ENCODE peak calls at places on chromosomes 3 and 15, in five cellular contexts. One of them, this sample, is unnamed.

GRCh38 chr3:173902866-173903265 is 505.3 kb downstream of the NLGN1 start:
- DNase-seq in left lung: no peak
- DNase-seq in H1: no peak
- DNase-seq in ascending aorta: no peak
- DNase-seq in esophagus muscularis mucosa: no peak
- DNase-seq in this sample: no peak

GRCh38 chr3:6321999-6322398 is 538.9 kb upstream of the GRM7 start:
- DNase-seq in H1: no peak
- DNase-seq in ascending aorta: no peak
- DNase-seq in esophagus muscularis mucosa: no peak
- DNase-seq in left lung: no peak
- DNase-seq in this sample: no peak

GRCh38 chr3:195908439-195909293 is at the start of gene TNK2:
- DNase-seq in H1: no peak
- DNase-seq in left lung: peak
- DNase-seq in esophagus muscularis mucosa: no peak
- DNase-seq in ascending aorta: no peak
- DNase-seq in this sample: peak

GRCh38 chr3:61947456-61947855 is 386.1 kb downstream of the PTPRG start:
- DNase-seq in H1: no peak
- DNase-seq in ascending aorta: no peak
- DNase-seq in left lung: no peak
- DNase-seq in esophagus muscularis mucosa: no peak
- DNase-seq in this sample: no peak

GRCh38 chr3:45552031-45552772 is 42.3 kb upstream of the LIMD1 start:
- DNase-seq in left lung: no peak
- DNase-seq in esophagus muscularis mucosa: no peak
- DNase-seq in ascending aorta: no peak
- DNase-seq in H1: no peak
- DNase-seq in this sample: no peak

GRCh38 chr3:184805351-184806038 is 6.5 kb upstream of the VPS8 start:
- DNase-seq in left lung: no peak
- DNase-seq in esophagus muscularis mucosa: no peak
- DNase-seq in H1: no peak
- DNase-seq in ascending aorta: no peak
- DNase-seq in this sample: no peak

GRCh38 chr3:170357920-170358854 is 672 bp downstream of the SKIL start:
- DNase-seq in esophagus muscularis mucosa: peak
- DNase-seq in ascending aorta: peak
- DNase-seq in H1: no peak
- DNase-seq in left lung: peak
- DNase-seq in this sample: peak

GRCh38 chr3:137772231-137772617 is 8.1 kb downstream of the SOX14 start:
- DNase-seq in ascending aorta: no peak
- DNase-seq in esophagus muscularis mucosa: no peak
- DNase-seq in left lung: no peak
- DNase-seq in H1: no peak
- DNase-seq in this sample: no peak

GRCh38 chr3:117660941-117661635 is 951.5 kb downstream of the TUSC7 start:
- DNase-seq in ascending aorta: no peak
- DNase-seq in esophagus muscularis mucosa: no peak
- DNase-seq in left lung: no peak
- DNase-seq in H1: no peak
- DNase-seq in this sample: no peak

GRCh38 chr15:40875996-40876740 is 2.1 kb upstream of the RHOV start:
- DNase-seq in esophagus muscularis mucosa: no peak
- DNase-seq in left lung: no peak
- DNase-seq in H1: no peak
- DNase-seq in ascending aorta: no peak
- DNase-seq in this sample: no peak

GRCh38 chr3:64109438-64109837 is 86.1 kb upstream of the PSMD6 start:
- DNase-seq in left lung: no peak
- DNase-seq in esophagus muscularis mucosa: no peak
- DNase-seq in ascending aorta: no peak
- DNase-seq in H1: no peak
- DNase-seq in this sample: no peak

GRCh38 chr3:38036906-38037305 is 2.1 kb upstream of the DLEC1 start:
- DNase-seq in ascending aorta: no peak
- DNase-seq in esophagus muscularis mucosa: no peak
- DNase-seq in left lung: no peak
- DNase-seq in H1: no peak
- DNase-seq in this sample: no peak

GRCh38 chr15:70560617-70561328 is 202.6 kb downstream of the UACA start:
- DNase-seq in left lung: no peak
- DNase-seq in ascending aorta: no peak
- DNase-seq in esophagus muscularis mucosa: no peak
- DNase-seq in H1: no peak
- DNase-seq in this sample: no peak

GRCh38 chr15:73225358-73226015 is 143.3 kb downstream of the HCN4 start:
- DNase-seq in ascending aorta: no peak
- DNase-seq in H1: no peak
- DNase-seq in esophagus muscularis mucosa: no peak
- DNase-seq in left lung: no peak
- DNase-seq in this sample: peak

GRCh38 chr3:77939726-77940125 is 899.8 kb downstream of the ROBO2 start:
- DNase-seq in esophagus muscularis mucosa: no peak
- DNase-seq in H1: no peak
- DNase-seq in ascending aorta: no peak
- DNase-seq in left lung: no peak
- DNase-seq in this sample: no peak

GRCh38 chr15:82742134-82742533 is 32.5 kb upstream of the AP3B2 start:
- DNase-seq in H1: no peak
- DNase-seq in left lung: no peak
- DNase-seq in ascending aorta: no peak
- DNase-seq in esophagus muscularis mucosa: no peak
- DNase-seq in this sample: no peak

GRCh38 chr3:63565220-63565619 is 87.3 kb upstream of the SNTN start:
- DNase-seq in ascending aorta: no peak
- DNase-seq in left lung: no peak
- DNase-seq in esophagus muscularis mucosa: no peak
- DNase-seq in H1: no peak
- DNase-seq in this sample: no peak

GRCh38 chr3:128784228-128784627 is 58.2 kb downstream of the RAB7A start:
- DNase-seq in ascending aorta: no peak
- DNase-seq in H1: peak
- DNase-seq in esophagus muscularis mucosa: no peak
- DNase-seq in left lung: peak
- DNase-seq in this sample: peak

GRCh38 chr3:190375671-190376070 is 12.3 kb upstream of the CLDN16 start:
- DNase-seq in esophagus muscularis mucosa: no peak
- DNase-seq in H1: no peak
- DNase-seq in left lung: no peak
- DNase-seq in ascending aorta: no peak
- DNase-seq in this sample: no peak

GRCh38 chr3:24686764-24687163 is 192.1 kb upstream of the THRB start:
- DNase-seq in esophagus muscularis mucosa: no peak
- DNase-seq in H1: no peak
- DNase-seq in ascending aorta: no peak
- DNase-seq in left lung: no peak
- DNase-seq in this sample: no peak

GRCh38 chr3:125349556-125350165 is 25.5 kb downstream of the ZNF148 start:
- DNase-seq in ascending aorta: no peak
- DNase-seq in H1: no peak
- DNase-seq in left lung: no peak
- DNase-seq in esophagus muscularis mucosa: no peak
- DNase-seq in this sample: no peak

GRCh38 chr3:89314454-89314853 is 207.0 kb downstream of the EPHA3 start:
- DNase-seq in ascending aorta: no peak
- DNase-seq in H1: no peak
- DNase-seq in esophagus muscularis mucosa: no peak
- DNase-seq in left lung: no peak
- DNase-seq in this sample: no peak

GRCh38 chr15:65032823-65033537 is 3.5 kb upstream of the MTFMT start:
- DNase-seq in ascending aorta: no peak
- DNase-seq in esophagus muscularis mucosa: no peak
- DNase-seq in left lung: peak
- DNase-seq in H1: peak
- DNase-seq in this sample: peak

GRCh38 chr15:37109952-37110630 is 9.7 kb upstream of the MEIS2 start:
- DNase-seq in esophagus muscularis mucosa: no peak
- DNase-seq in H1: no peak
- DNase-seq in left lung: peak
- DNase-seq in ascending aorta: no peak
- DNase-seq in this sample: no peak

GRCh38 chr3:57977755-57978715 is 30.2 kb upstream of the FLNB start:
- DNase-seq in left lung: no peak
- DNase-seq in esophagus muscularis mucosa: no peak
- DNase-seq in H1: no peak
- DNase-seq in ascending aorta: no peak
- DNase-seq in this sample: no peak

GRCh38 chr15:88652456-88653199 is 13.8 kb downstream of the ISG20 start:
- DNase-seq in ascending aorta: no peak
- DNase-seq in H1: no peak
- DNase-seq in left lung: no peak
- DNase-seq in esophagus muscularis mucosa: peak
- DNase-seq in this sample: no peak

GRCh38 chr3:139534992-139535879 is 4.3 kb downstream of the RBP1 start:
- DNase-seq in esophagus muscularis mucosa: no peak
- DNase-seq in left lung: no peak
- DNase-seq in ascending aorta: no peak
- DNase-seq in H1: no peak
- DNase-seq in this sample: no peak

GRCh38 chr3:147411235-147411607 is 2.1 kb downstream of the ZIC1 start:
- DNase-seq in left lung: no peak
- DNase-seq in ascending aorta: no peak
- DNase-seq in esophagus muscularis mucosa: peak
- DNase-seq in H1: no peak
- DNase-seq in this sample: no peak
- H3K27ac ChIP-seq in left lung: no peak
- H3K27ac ChIP-seq in ascending aorta: no peak
- H3K27ac ChIP-seq in esophagus muscularis mucosa: no peak
- H3K27ac ChIP-seq in H1: no peak
- H3K27ac ChIP-seq in this sample: no peak

DNA sequence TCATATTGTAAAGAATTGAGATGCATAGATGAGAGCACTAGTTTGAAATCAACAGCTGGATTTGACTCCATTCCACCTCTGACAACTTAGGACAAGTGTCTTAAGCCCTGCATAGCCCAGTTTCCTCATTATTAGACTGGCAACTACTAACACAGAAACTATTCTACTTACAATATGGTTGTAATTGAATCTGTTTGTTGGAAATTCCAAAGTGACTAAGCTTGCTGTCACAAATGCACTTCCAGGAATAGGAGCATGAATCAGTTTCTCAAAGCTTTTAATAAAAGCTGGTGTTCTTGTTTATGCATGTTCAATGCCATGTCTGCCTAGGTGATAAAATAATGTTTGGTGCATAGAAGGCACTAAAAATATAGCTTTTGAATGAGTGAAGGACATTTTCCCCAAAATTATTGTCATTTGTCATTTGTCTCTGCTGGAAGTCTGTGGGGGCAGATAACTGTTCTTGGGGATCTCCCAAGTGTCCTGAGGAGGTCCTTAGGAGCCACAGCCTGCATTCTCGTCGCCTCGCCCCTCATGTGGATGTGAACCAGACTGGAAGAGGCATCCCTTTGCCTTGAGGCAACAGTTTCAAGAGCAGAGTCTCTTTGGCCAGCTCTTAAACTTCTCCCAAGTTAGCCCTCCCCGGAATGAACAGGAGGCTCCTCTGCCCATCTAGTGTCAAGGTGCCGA is 40.4 kb upstream of the CD47 start:
- DNase-seq in H1: no peak
- DNase-seq in ascending aorta: no peak
- DNase-seq in esophagus muscularis mucosa: no peak
- DNase-seq in left lung: no peak
- DNase-seq in this sample: no peak
- H3K4me3 ChIP-seq in H1: no peak
- H3K4me3 ChIP-seq in ascending aorta: no peak
- H3K4me3 ChIP-seq in esophagus muscularis mucosa: no peak
- H3K4me3 ChIP-seq in left lung: no peak
- H3K4me3 ChIP-seq in this sample: no peak

DNA sequence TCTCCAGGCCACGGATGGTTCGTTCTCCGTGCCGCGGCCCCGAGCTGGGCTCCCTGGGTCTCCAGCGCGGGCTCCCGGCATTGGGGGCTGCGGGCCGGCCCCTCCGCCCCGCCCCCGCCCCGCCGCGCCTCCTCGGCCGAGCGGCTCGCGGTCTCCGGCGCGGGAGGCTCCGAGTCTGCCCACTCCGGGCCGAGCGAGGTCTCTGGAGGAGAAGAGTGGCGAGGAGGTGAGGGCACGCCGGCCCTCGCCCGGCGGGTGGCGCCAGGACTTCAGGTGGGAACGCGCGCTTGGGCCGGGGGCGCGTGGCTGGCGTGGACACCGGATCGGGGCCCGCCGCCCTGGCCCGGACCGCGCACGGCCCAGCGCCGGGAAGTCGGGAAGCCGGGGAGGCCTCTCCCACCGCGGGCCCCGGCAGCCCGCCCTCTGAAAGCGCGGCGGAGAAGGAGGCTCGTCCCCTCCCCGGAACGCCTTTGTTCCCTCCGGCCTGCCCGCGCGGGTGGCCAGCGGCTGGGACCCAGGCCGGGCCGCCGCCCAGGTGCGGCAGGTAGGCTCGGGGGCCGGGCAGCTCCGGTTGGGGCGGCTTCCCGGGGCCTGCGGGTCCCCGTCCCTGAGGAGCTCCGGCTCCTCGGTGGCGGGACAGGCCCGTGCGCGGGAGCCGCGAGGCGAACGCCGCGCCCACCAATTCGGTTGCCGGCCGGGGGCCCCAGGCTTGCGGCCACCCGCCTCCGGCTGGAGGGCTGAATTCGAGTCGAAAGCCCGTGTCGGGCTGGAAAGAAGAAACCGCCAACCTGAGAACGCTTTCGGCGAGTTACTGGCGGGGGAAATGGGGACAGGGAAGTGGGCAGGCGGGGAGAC is 1.1 kb downstream of the B3GNT5 start:
- DNase-seq in esophagus muscularis mucosa: no peak
- DNase-seq in H1: no peak
- DNase-seq in ascending aorta: no peak
- DNase-seq in left lung: peak
- DNase-seq in this sample: no peak
- TF ChIP-seq CTCF in esophagus muscularis mucosa: no peak
- TF ChIP-seq CTCF in H1: no peak
- TF ChIP-seq CTCF in ascending aorta: no peak
- TF ChIP-seq CTCF in left lung: no peak
- TF ChIP-seq CTCF in this sample: no peak

GRCh38 chr3:113698213-113698742 is 1.8 kb upstream of the USF3 start:
- DNase-seq in ascending aorta: no peak
- DNase-seq in H1: no peak
- DNase-seq in left lung: no peak
- DNase-seq in esophagus muscularis mucosa: no peak
- DNase-seq in this sample: no peak

GRCh38 chr3:113697192-113698090 is 999 bp upstream of the USF3 start:
- DNase-seq in left lung: no peak
- DNase-seq in ascending aorta: no peak
- DNase-seq in H1: no peak
- DNase-seq in esophagus muscularis mucosa: no peak
- DNase-seq in this sample: peak

GRCh38 chr3:113696658-113697191 is 283 bp upstream of the USF3 start:
- DNase-seq in H1: peak
- DNase-seq in left lung: peak
- DNase-seq in ascending aorta: peak
- DNase-seq in esophagus muscularis mucosa: peak
- DNase-seq in this sample: peak

GRCh38 chr3:113695818-113696645 is at the start of gene USF3:
- DNase-seq in esophagus muscularis mucosa: peak
- DNase-seq in left lung: peak
- DNase-seq in ascending aorta: no peak
- DNase-seq in H1: peak
- DNase-seq in this sample: peak

GRCh38 chr3:113698891-113699465 is 2.5 kb upstream of the USF3 start:
- DNase-seq in esophagus muscularis mucosa: no peak
- DNase-seq in left lung: peak
- DNase-seq in ascending aorta: no peak
- DNase-seq in H1: no peak
- DNase-seq in this sample: peak
- H3K27ac ChIP-seq in esophagus muscularis mucosa: peak
- H3K27ac ChIP-seq in left lung: peak
- H3K27ac ChIP-seq in ascending aorta: no peak
- H3K27ac ChIP-seq in H1: no peak
- H3K27ac ChIP-seq in this sample: no peak

This sample was measured in CD8-positive, alpha-beta T cell.